ENCODE peak calls at places on chromosome 2, in five cellular contexts. Z, R, E, L and O are unnamed samples.

GRCh38 chr2:84458436-84459027 is 548 bp downstream of the SUCLG1 start:
- DNase-seq in Z (peak), R (peak), E (peak), L (no peak), O (no peak)

GRCh38 chr2:61272421-61273070 is 110.6 kb downstream of the C2orf74 start:
- DNase-seq in Z (no peak), R (no peak), E (no peak), L (no peak), O (no peak)

GRCh38 chr2:195586062-195586713 is 70.8 kb upstream of the SLC39A10 start:
- DNase-seq in Z (no peak), R (no peak), E (no peak), L (no peak), O (no peak)

GRCh38 chr2:167147254-167147941 is 259.1 kb downstream of the XIRP2 start:
- DNase-seq in Z (no peak), R (peak), E (no peak), L (no peak), O (no peak)

GRCh38 chr2:195710407-195710806 is 53.4 kb downstream of the SLC39A10 start:
- DNase-seq in Z (no peak), R (no peak), E (no peak), L (no peak), O (no peak)

GRCh38 chr2:57399061-57399460 is 647.5 kb upstream of the VRK2 start:
- DNase-seq in Z (no peak), R (no peak), E (no peak), L (no peak), O (no peak)

GRCh38 chr2:289362-290089 is 1.6 kb upstream of the ALKAL2 start:
- DNase-seq in Z (peak), R (no peak), E (peak), L (no peak), O (peak)

GRCh38 chr2:72603481-72603880 is 222.4 kb downstream of the EXOC6B start:
- DNase-seq in Z (peak), R (no peak), E (no peak), L (no peak), O (no peak)

GRCh38 chr2:23350026-23350791 is 34.8 kb upstream of the KLHL29 start:
- DNase-seq in Z (no peak), R (no peak), E (no peak), L (no peak), O (no peak)

GRCh38 chr2:204705243-204705971 is 160.1 kb downstream of the PARD3B start:
- DNase-seq in Z (no peak), R (no peak), E (no peak), L (no peak), O (no peak)

GRCh38 chr2:171009386-171009785 is 80.3 kb downstream of the GORASP2 start:
- DNase-seq in Z (no peak), R (no peak), E (no peak), L (no peak), O (no peak)

GRCh38 chr2:162146906-162147305 is 5.1 kb downstream of the GCG start:
- DNase-seq in Z (no peak), R (no peak), E (no peak), L (no peak), O (no peak)

GRCh38 chr2:107111623-107112022 is 225.7 kb upstream of the ST6GAL2 start:
- DNase-seq in Z (no peak), R (no peak), E (no peak), L (no peak), O (no peak)

GRCh38 chr2:18479901-18480369 is 80.5 kb downstream of the RDH14 start:
- DNase-seq in Z (no peak), R (no peak), E (no peak), L (no peak), O (no peak)

DNA sequence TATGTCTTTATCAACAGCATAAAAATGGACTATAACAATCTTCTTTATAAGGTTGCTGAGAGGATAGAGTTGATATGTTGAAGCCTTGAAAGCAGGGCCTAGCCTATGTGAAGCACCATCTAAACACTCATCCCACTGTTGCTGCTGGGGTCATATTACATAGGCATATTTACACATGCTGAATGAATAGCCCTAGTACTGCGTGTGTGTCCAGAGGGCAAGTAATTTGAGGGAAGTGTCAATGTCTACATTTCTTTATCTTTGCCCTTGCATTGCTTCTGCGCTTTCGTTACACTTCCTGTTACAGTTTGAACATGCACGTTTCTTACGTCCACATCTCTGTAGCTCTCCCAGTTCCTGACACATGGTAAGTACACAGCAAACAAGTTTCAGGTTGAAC is 280.3 kb upstream of the ATP5MC3 start:
- DNase-seq in Z (no peak), R (peak), E (no peak), L (no peak), O (no peak)
- H3K4me3 ChIP-seq in Z (no peak), R (no peak), E (no peak), L (no peak), O (no peak)

DNA sequence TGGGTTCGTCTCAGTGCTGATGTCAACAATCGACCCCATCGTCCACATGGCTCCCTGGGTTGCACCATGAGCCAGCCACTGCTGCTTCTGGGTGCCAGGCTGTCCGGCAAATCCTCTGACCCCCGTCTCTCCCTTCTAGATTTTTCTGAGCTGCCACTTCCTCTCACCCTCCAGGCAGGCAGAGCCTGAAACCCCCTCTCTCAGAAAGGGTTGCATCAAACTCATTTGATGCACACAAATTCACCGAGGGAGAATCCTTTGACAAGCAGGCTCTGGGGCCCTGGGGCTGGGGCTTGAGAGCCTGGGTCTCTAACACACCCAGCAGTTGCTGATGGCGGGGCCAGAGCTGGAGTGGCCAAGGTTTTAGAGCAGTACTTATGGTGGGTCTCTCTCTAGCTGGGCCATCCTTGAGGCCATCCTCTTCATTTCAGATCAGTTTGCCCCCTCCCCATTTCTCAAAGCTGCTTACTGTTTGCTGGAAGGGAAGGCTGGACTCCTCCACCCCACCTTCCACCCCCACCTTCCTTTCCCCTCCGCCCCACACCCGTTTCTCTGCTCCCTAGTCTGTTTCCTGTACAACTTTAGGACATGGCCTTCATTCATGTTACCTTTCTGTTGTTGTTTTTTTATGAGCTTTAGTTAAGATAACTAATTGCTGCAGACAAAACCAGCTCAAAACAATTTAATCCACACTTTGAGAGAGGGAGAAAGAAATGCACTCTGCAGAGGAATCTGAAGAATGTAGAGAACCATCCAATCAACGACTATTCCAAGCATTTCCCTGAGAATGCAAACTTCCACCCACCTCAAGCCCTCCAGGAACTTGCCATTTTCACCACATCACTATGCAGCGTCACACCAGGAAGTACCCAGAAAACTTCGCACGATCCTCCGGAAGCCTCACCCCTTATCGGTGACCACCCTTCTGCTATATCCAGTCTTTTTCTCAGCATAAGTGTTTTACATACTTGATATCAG is 69.5 kb downstream of the ARL4C start:
- DNase-seq in Z (peak), R (no peak), E (no peak), L (no peak), O (no peak)
- TF ChIP-seq EP300 in Z (no peak), R (no peak), E (no peak), L (no peak), O (no peak)

GRCh38 chr2:178069551-178069950 is 3.0 kb downstream of the PDE11A start:
- DNase-seq in Z (peak), R (no peak), E (no peak), L (no peak), O (no peak)
- TF ChIP-seq CTCF in Z (peak), R (peak), E (no peak), L (no peak), O (no peak)

DNA sequence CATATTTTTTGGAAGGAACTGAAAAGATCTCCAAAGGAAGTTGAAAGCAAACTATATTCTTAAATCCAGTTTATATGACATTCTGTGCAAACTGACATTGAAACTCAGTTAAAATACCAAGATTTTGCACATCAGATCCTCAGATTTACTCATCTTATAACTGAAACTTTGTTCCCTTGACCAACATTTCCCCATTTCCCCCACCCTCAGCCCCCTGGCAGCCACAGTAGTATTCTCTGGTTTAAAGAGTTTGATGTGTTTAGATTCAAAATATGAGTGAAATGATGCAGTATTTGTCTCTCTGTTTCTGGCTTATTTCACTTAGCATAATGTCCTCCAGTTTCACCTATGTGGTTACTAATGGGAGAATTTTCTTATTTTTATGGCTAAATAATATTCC is 99.2 kb upstream of the ITGA4 start:
- DNase-seq in Z (no peak), R (no peak), E (no peak), L (no peak), O (no peak)
- H3K4me3 ChIP-seq in Z (no peak), R (no peak), E (no peak), L (no peak), O (no peak)

GRCh38 chr2:227818569-227819397 is 5.1 kb downstream of the CCL20 start:
- DNase-seq in Z (peak), R (peak), E (peak), L (no peak), O (no peak)

GRCh38 chr2:227816507-227817274 is 3.0 kb downstream of the CCL20 start:
- DNase-seq in Z (peak), R (peak), E (no peak), L (no peak), O (no peak)

GRCh38 chr2:227817336-227817735 is 3.7 kb downstream of the CCL20 start:
- DNase-seq in Z (no peak), R (no peak), E (no peak), L (no peak), O (no peak)

GRCh38 chr2:227819398-227819697 is 5.7 kb downstream of the CCL20 start:
- DNase-seq in Z (no peak), R (no peak), E (no peak), L (no peak), O (no peak)

GRCh38 chr2:227817940-227818568 is 4.4 kb downstream of the CCL20 start:
- DNase-seq in Z (peak), R (peak), E (peak), L (peak), O (no peak)
- TF ChIP-seq EP300 in Z (peak), R (peak), E (peak), L (no peak), O (no peak)

GRCh38 chr2:224359569-224359968 is 42.3 kb downstream of the FAM124B start:
- DNase-seq in Z (peak), R (peak), E (no peak), L (no peak), O (no peak)
- TF ChIP-seq CTCF in Z (peak), R (peak), E (no peak), L (peak), O (no peak)

GRCh38 chr2:209411718-209412117 is 12.1 kb upstream of the MAP2 start:
- DNase-seq in Z (no peak), R (no peak), E (no peak), L (no peak), O (no peak)

GRCh38 chr2:209416913-209417312 is 6.9 kb upstream of the MAP2 start:
- DNase-seq in Z (no peak), R (no peak), E (no peak), L (no peak), O (no peak)

GRCh38 chr2:209411296-209411695 is 12.6 kb upstream of the MAP2 start:
- DNase-seq in Z (no peak), R (no peak), E (no peak), L (no peak), O (no peak)

DNA sequence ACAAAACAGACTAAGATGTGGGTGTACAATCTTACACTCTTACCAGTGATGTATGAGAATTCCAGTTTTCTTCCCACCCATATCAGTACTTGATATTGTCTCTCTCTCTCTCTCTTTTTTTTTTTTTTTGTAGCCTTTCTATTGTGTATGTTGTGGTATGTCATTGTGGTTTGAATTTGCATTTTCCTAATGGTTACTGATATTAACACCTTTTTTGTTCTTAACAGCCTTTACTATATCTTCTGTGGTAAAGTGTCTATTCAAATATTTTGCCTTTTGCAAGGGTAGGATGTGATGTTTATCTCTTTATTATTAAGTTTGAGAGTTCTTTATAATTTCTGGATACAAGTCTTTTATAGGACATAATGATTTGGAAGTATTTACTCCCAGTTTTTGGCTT is 10.2 kb upstream of the MAP2 start:
- DNase-seq in Z (no peak), R (no peak), E (no peak), L (no peak), O (no peak)
- H3K4me3 ChIP-seq in Z (no peak), R (no peak), E (no peak), L (no peak), O (no peak)

DNA sequence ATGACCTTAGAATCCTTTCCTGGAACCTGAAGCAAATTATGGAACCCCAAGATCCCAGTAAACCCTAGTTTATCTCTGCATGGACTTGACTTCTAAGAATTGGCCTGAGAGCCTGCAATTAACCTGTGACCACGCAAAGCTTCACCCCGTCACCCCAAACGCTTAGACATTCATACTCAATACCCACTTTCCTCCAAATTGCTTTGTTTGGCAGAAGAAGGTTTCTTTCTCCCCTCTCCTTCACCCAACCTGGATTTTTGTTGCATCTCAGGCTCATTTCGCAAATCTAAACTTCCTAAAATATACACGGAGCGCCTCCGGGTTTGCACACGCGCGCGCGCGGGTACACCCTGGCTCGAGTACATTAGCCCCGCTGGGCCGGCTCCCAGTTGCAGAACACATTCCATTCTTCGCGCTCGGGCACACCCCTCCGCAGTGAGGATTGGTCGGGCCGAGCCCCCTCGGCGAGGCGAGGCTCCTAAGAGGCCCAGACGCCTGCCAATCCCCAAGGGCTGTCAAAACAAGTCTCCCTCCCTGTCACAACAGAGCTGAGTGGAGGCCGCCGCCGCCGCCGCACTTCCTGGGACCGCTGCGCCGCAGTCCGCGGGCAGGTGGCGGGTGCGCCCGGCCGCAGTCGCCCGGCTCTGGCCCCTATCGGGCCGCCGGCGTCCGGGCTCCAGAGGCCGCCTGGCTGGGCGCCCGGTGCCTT is at the start of gene PLCL1:
- DNase-seq in Z (peak), R (peak), E (peak), L (peak), O (peak)
- TF ChIP-seq EP300 in Z (no peak), R (no peak), E (no peak), L (no peak), O (no peak)